ENCODE peak calls at places on chromosome 18, in five cellular contexts. X is dorsolateral prefrontal cortex, O is GM13977, V is AG09309, K is Calu3. C is an unnamed sample.

GRCh38 chr18:6547476-6547875 is 132.8 kb upstream of the L3MBTL4 start:
- DNase-seq in V (no peak), K (no peak), X (no peak), O (no peak), C (no peak)

GRCh38 chr18:8675057-8675456 is 30.3 kb upstream of the MTCL1 start:
- DNase-seq in K (no peak), X (no peak), V (no peak), O (no peak), C (no peak)

GRCh38 chr18:5967007-5967406 is 71.7 kb upstream of the TMEM200C start:
- DNase-seq in K (no peak), V (no peak), X (no peak), O (no peak), C (no peak)

GRCh38 chr18:78722391-78722790 is 257.2 kb upstream of the SALL3 start:
- DNase-seq in V (no peak), K (no peak), X (no peak), O (no peak), C (no peak)

GRCh38 chr18:63178526-63178880 is 141.1 kb downstream of the BCL2 start:
- DNase-seq in K (no peak), V (no peak), O (no peak), X (no peak), C (no peak)

GRCh38 chr18:59823611-59824195 is 76.1 kb upstream of the PMAIP1 start:
- DNase-seq in X (peak; percentile 57), V (no peak), O (peak; percentile 53), K (peak; percentile 81), C (peak; percentile 83)

GRCh38 chr18:24366328-24366727 is 31.3 kb downstream of the OSBPL1A start:
- DNase-seq in X (no peak), V (no peak), K (no peak), O (no peak), C (no peak)

GRCh38 chr18:74840492-74841167 is 243.0 kb downstream of the ZNF407 start:
- DNase-seq in V (peak; percentile 10), K (no peak), O (no peak), X (no peak), C (no peak)

GRCh38 chr18:40041951-40042350 is 1913.1 kb upstream of the PIK3C3 start:
- DNase-seq in O (no peak), X (no peak), K (no peak), V (no peak), C (peak; percentile 34)

GRCh38 chr18:76584414-76585310 is 89.6 kb upstream of the ZNF516 start:
- DNase-seq in O (no peak), K (no peak), X (no peak), V (no peak), C (no peak)

GRCh38 chr18:55494899-55495298 is 93.1 kb downstream of the TCF4 start:
- DNase-seq in V (no peak), O (no peak), K (no peak), X (no peak), C (no peak)

GRCh38 chr18:55779711-55780590 is 192.0 kb upstream of the TCF4 start:
- DNase-seq in V (no peak), X (peak; percentile 80), O (peak; percentile 17), K (no peak), C (peak; percentile 60)

GRCh38 chr18:39841133-39842041 is 2113.6 kb upstream of the PIK3C3 start:
- DNase-seq in K (peak; percentile 74), O (no peak), V (peak; percentile 8), X (peak; percentile 84), C (peak; percentile 79)

GRCh38 chr18:49813071-49813320 is 337 bp downstream of the ACAA2 start:
- DNase-seq in V (no peak), X (no peak), K (peak; percentile 43), O (peak; percentile 35), C (no peak)

GRCh38 chr18:68532328-68532885 is 182.5 kb downstream of the TMX3 start:
- DNase-seq in O (no peak), K (no peak), X (no peak), V (no peak), C (no peak)

GRCh38 chr18:63970803-63971191 is 916 bp downstream of the SERPINB8 start:
- DNase-seq in K (peak; percentile 71), V (no peak), X (peak; percentile 56), O (no peak), C (peak; percentile 67)

GRCh38 chr18:42351455-42351854 is 396.4 kb downstream of the PIK3C3 start:
- DNase-seq in X (no peak), K (no peak), O (no peak), V (no peak), C (no peak)

GRCh38 chr18:50610349-50610748 is 50.5 kb downstream of the MAPK4 start:
- DNase-seq in V (no peak), X (no peak), K (no peak), O (peak; percentile 38), C (no peak)

GRCh38 chr18:34626404-34627137 is 83.5 kb upstream of the DTNA start:
- DNase-seq in X (no peak), K (no peak), V (no peak), O (no peak), C (no peak)

GRCh38 chr18:48777026-48777736 is 173.6 kb downstream of the SMAD7 start:
- DNase-seq in X (peak; percentile 70), K (peak; percentile 82), V (no peak), O (peak; percentile 90), C (peak; percentile 86)

GRCh38 chr18:53509886-53510285 is 714.6 kb downstream of the MBD2 start:
- DNase-seq in K (no peak), O (no peak), X (no peak), V (no peak), C (no peak)

GRCh38 chr18:44502221-44502620 is 178.5 kb upstream of the SETBP1 start:
- DNase-seq in V (no peak), K (no peak), O (no peak), X (no peak), C (no peak)

GRCh38 chr18:62499263-62499650 is 23.6 kb upstream of the ZCCHC2 start:
- DNase-seq in X (no peak), K (no peak), O (no peak), V (no peak), C (no peak)

GRCh38 chr18:42187611-42188378 is 232.8 kb downstream of the PIK3C3 start:
- DNase-seq in V (no peak), K (no peak), O (peak; percentile 6), X (no peak), C (no peak)

GRCh38 chr18:36312806-36313395 is 15.4 kb downstream of the FHOD3 start:
- DNase-seq in V (no peak), K (no peak), O (no peak), X (no peak), C (peak; percentile 5)

GRCh38 chr18:76457957-76458356 is 37.1 kb downstream of the ZNF516 start:
- DNase-seq in V (no peak), K (no peak), X (no peak), O (no peak), C (no peak)

GRCh38 chr18:37564796-37565137 is 831 bp downstream of the CELF4 start:
- DNase-seq in X (no peak), V (no peak), K (peak; percentile 44), O (no peak), C (peak; percentile 82)

GRCh38 chr18:55247032-55247431 is 287.8 kb upstream of the CCDC68 start:
- DNase-seq in X (no peak), V (no peak), K (no peak), O (no peak), C (no peak)

GRCh38 chr18:34153711-34154110 is 71.0 kb downstream of the NOL4 start:
- DNase-seq in O (no peak), K (peak; percentile 1), X (no peak), V (no peak), C (no peak)

GRCh38 chr18:9708057-9708881 is at the start of gene RAB31:
- DNase-seq in V (no peak), X (peak; percentile 81), K (peak; percentile 33), O (peak; percentile 74), C (peak; percentile 62)

DNA sequence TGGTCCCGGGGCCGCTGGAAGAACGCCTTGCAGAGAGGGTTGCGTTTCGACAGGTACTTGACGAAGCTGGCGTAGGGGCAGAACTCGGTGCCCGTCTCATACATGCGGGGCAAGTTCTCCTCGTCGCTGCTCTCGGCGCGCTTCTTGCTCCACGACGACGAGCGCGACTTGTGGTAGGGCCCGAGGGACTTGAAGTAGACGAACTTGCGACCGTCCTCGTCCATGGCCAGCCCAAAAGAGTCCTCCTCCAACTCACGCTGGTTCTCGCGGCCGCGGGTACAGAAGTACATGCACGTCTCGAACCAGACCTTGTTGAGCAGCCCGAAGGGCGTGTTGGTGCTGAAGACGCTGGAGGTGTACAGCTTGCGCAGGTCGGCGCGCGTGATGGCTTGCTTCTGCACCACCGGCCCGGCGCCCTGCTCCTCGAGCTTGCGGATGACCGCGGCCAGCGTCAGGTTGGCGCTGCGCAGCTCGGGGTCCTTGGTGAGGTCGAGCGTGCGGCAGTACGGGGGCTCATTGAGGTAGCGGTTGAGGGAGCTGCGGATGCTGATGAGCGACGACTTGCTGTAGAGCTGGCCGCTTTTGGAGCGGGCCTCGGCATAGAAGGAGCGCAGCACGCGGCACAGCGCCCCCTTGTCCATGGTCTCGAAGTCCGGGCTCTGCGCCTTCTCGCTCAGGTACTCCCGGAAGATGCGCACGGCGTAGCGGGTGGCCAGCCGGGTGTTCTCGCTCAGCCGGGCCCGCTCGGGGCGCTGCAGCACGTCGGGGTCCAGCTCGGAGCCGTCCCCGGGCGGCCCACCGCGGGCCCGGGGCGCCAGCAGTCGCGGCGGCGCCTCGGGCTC is 830 bp downstream of the KCTD1 start:
- DNase-seq in K (peak; percentile 78), V (peak; percentile 52), X (peak; percentile 84), O (peak; percentile 91), C (peak; percentile 86)
- TF ChIP-seq CTCF in K (peak; percentile 53), V (peak; percentile 65), X (peak; percentile 32), O (peak; percentile 84), C (peak; percentile 73)

GRCh38 chr18:285817-286216 is 18.0 kb upstream of the THOC1 start:
- DNase-seq in O (no peak), K (no peak), X (no peak), V (no peak), C (no peak)

GRCh38 chr18:292271-292670 is 24.4 kb upstream of the THOC1 start:
- DNase-seq in K (no peak), V (no peak), O (no peak), X (no peak), C (no peak)

DNA sequence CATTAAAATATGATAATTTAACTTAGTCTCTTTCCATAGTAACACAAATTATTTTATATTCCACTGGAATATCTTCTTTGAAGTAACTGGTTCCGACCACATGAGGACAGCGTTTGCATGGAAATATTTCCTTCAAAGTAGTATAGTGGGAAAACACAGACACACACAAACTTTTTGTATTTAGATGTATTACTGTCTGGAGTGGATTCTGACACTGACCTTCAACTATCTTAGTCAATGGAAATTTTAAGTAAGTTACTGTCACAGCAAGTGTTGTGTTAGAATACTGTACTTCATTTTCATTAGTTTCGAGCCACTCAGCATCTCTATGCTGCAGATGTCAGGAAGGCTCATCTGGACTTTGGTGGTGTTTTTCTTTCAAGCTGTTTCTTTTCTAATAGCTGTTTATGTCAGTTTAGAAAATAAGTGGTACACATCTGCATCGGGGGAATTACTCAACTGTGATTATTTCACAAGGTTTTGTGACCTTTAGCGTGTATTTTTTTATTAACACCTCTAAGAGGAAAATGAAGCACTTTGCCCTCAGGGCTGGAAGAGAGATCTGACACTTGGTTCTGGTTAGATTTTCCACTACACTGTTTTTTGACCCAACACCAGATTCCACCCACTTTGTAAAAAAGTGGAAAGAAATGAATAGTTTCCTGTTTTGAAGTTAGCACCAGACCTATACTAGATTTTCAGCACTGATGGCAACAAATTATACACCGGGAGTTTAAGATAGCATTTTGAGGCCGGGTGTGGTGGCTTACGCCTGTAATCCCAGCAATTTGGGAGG is 18.9 kb upstream of the THOC1 start:
- DNase-seq in K (no peak), O (no peak), X (no peak), V (no peak), C (no peak)
- TF ChIP-seq CTCF in K (no peak), O (peak; percentile 21), X (peak; percentile 47), V (peak; percentile 63), C (peak; percentile 60)

GRCh38 chr18:79951545-79952456 is at the start of gene SLC66A2:
- DNase-seq in V (no peak), X (peak; percentile 96), O (peak; percentile 97), K (peak; percentile 92), C (peak; percentile 81)
- TF ChIP-seq CTCF in V (no peak), X (peak; percentile 17), O (no peak), K (no peak), C (no peak)

GRCh38 chr18:2471523-2471922 is 99.8 kb downstream of the METTL4 start:
- DNase-seq in X (no peak), K (no peak), O (no peak), V (no peak), C (no peak)
- TF ChIP-seq CTCF in X (no peak), K (no peak), O (peak; percentile 8), V (no peak), C (peak; percentile 55)

C was measured in H9.